ENCODE peak calls at places on chromosomes 6 and 20, in four cellular contexts. One of them, this sample, is unnamed.

GRCh38 chr20:40966103-40966502 is 62.5 kb upstream of the TOP1 start:
- DNase-seq in neural progenitor cell: peak
- DNase-seq in GM23248: no peak
- DNase-seq in hepatocyte: no peak
- DNase-seq in this sample: peak

GRCh38 chr20:37145014-37145413 is 34.1 kb upstream of the RPN2 start:
- DNase-seq in neural progenitor cell: no peak
- DNase-seq in GM23248: no peak
- DNase-seq in hepatocyte: no peak
- DNase-seq in this sample: no peak

GRCh38 chr6:3090013-3090412 is 21.7 kb downstream of the RIPK1 start:
- DNase-seq in neural progenitor cell: no peak
- DNase-seq in GM23248: peak
- DNase-seq in hepatocyte: no peak
- DNase-seq in this sample: no peak

GRCh38 chr6:7468382-7469081 is 72.9 kb upstream of the DSP start:
- DNase-seq in neural progenitor cell: no peak
- DNase-seq in GM23248: peak
- DNase-seq in hepatocyte: peak
- DNase-seq in this sample: no peak

GRCh38 chr20:36167826-36168634 is 13.5 kb downstream of the EPB41L1 start:
- DNase-seq in neural progenitor cell: no peak
- DNase-seq in GM23248: peak
- DNase-seq in hepatocyte: no peak
- DNase-seq in this sample: no peak

GRCh38 chr6:26372308-26373144 is 7.5 kb downstream of the BTN3A2 start:
- DNase-seq in neural progenitor cell: no peak
- DNase-seq in GM23248: no peak
- DNase-seq in hepatocyte: no peak
- DNase-seq in this sample: no peak

GRCh38 chr6:132264101-132264500 is 137.2 kb downstream of the MOXD1 start:
- DNase-seq in neural progenitor cell: no peak
- DNase-seq in GM23248: no peak
- DNase-seq in hepatocyte: no peak
- DNase-seq in this sample: no peak

GRCh38 chr6:137160763-137161162 is 12.7 kb downstream of the IL22RA2 start:
- DNase-seq in neural progenitor cell: no peak
- DNase-seq in GM23248: peak
- DNase-seq in hepatocyte: no peak
- DNase-seq in this sample: no peak

GRCh38 chr20:54464003-54464402 is 11.4 kb upstream of the DOK5 start:
- DNase-seq in neural progenitor cell: no peak
- DNase-seq in GM23248: no peak
- DNase-seq in hepatocyte: no peak
- DNase-seq in this sample: no peak

GRCh38 chr20:19750907-19751636 is 7.0 kb upstream of the RIN2 start:
- DNase-seq in neural progenitor cell: no peak
- DNase-seq in GM23248: no peak
- DNase-seq in hepatocyte: peak
- DNase-seq in this sample: no peak

GRCh38 chr20:58613061-58613854 is 37.8 kb upstream of the STX16 start:
- DNase-seq in neural progenitor cell: no peak
- DNase-seq in GM23248: no peak
- DNase-seq in hepatocyte: no peak
- DNase-seq in this sample: no peak

GRCh38 chr6:21273451-21273850 is 320.1 kb upstream of the SOX4 start:
- DNase-seq in neural progenitor cell: no peak
- DNase-seq in GM23248: no peak
- DNase-seq in hepatocyte: no peak
- DNase-seq in this sample: no peak

GRCh38 chr6:26575494-26575939 is 21.2 kb upstream of the ABT1 start:
- DNase-seq in neural progenitor cell: peak
- DNase-seq in GM23248: no peak
- DNase-seq in hepatocyte: no peak
- DNase-seq in this sample: no peak

GRCh38 chr6:27293436-27294152 is 18.5 kb downstream of the POM121L2 start:
- DNase-seq in neural progenitor cell: peak
- DNase-seq in GM23248: peak
- DNase-seq in hepatocyte: peak
- DNase-seq in this sample: no peak

GRCh38 chr20:33148040-33148439 is 19.9 kb upstream of the BPIFA2 start:
- DNase-seq in neural progenitor cell: no peak
- DNase-seq in GM23248: no peak
- DNase-seq in hepatocyte: no peak
- DNase-seq in this sample: no peak

GRCh38 chr6:131250121-131250520 is 114.9 kb downstream of the AKAP7 start:
- DNase-seq in neural progenitor cell: peak
- DNase-seq in GM23248: peak
- DNase-seq in hepatocyte: peak
- DNase-seq in this sample: peak

DNA sequence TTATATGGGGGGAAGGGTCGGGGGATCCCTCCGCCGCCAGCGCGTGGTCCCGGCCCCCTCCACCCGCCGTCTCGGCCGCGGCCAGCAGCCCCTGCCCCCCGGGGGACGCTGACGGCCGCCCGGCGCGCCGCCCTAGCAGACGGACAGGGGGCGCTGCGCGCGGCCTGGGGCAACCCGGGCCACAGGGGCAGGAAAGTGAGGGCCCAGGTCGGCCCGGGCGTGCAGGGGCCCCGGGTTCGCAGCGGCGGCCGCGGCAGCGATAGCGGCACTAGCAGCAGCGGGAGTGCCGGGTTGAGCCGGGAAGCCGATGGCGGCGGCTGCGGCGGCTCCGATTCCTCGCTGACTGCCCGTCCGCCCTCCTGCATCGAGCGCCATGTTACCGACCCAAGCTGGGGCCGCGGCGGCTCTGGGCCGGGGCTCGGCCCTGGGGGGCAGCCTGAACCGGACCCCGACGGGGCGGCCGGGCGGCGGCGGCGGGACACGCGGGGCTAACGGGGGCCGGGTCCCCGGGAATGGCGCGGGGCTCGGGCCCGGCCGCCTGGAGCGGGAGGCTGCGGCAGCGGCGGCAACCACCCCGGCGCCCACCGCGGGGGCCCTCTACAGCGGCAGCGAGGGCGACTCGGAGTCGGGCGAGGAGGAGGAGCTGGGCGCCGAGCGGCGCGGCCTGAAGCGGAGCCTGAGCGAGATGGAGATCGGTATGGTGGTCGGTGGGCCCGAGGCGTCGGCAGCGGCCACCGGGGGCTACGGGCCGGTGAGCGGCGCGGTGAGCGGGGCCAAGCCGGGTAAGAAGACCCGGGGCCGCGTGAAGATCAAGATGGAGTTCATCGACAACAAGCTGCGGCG is 436 bp downstream of the SRF start:
- DNase-seq in neural progenitor cell: peak
- DNase-seq in GM23248: peak
- DNase-seq in hepatocyte: peak
- DNase-seq in this sample: peak
- TF ChIP-seq EZH2phosphoT487 in neural progenitor cell: no peak
- TF ChIP-seq EZH2phosphoT487 in GM23248: no peak
- TF ChIP-seq EZH2phosphoT487 in hepatocyte: no peak
- TF ChIP-seq EZH2phosphoT487 in this sample: no peak

GRCh38 chr6:15882915-15883314 is 220.1 kb upstream of the DTNBP1 start:
- DNase-seq in neural progenitor cell: no peak
- DNase-seq in GM23248: no peak
- DNase-seq in hepatocyte: no peak
- DNase-seq in this sample: no peak
- TF ChIP-seq EZH2phosphoT487 in neural progenitor cell: no peak
- TF ChIP-seq EZH2phosphoT487 in GM23248: no peak
- TF ChIP-seq EZH2phosphoT487 in hepatocyte: no peak
- TF ChIP-seq EZH2phosphoT487 in this sample: no peak

GRCh38 chr6:166806962-166807757 is 149.2 kb downstream of the RNASET2 start:
- DNase-seq in neural progenitor cell: no peak
- DNase-seq in GM23248: no peak
- DNase-seq in hepatocyte: no peak
- DNase-seq in this sample: no peak

GRCh38 chr6:166806217-166806838 is 150.0 kb downstream of the RNASET2 start:
- DNase-seq in neural progenitor cell: no peak
- DNase-seq in GM23248: no peak
- DNase-seq in hepatocyte: no peak
- DNase-seq in this sample: no peak

GRCh38 chr6:166813461-166813860 is 142.9 kb downstream of the RNASET2 start:
- DNase-seq in neural progenitor cell: no peak
- DNase-seq in GM23248: no peak
- DNase-seq in hepatocyte: no peak
- DNase-seq in this sample: no peak

GRCh38 chr6:166810864-166811263 is 145.5 kb downstream of the RNASET2 start:
- DNase-seq in neural progenitor cell: no peak
- DNase-seq in GM23248: no peak
- DNase-seq in hepatocyte: no peak
- DNase-seq in this sample: no peak

DNA sequence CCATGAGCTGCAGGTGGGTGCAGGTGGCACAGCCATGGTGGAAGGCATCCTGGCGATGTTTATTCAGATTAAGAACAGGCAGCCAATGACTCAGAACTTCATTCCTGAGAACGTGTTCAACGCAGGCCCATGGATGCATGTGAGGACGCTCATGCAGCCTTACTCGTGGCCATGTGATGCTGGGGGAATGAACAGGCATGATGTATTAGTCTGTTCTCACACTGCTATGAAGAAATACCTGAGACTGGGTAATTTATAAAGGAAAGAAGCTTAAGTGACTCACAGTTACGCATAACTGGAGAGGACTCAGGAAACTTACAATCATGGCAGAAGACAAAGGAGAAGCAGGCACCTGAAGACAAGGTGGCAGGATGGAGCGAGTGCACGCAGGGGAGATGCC is 146.6 kb downstream of the RNASET2 start:
- DNase-seq in neural progenitor cell: no peak
- DNase-seq in GM23248: no peak
- DNase-seq in hepatocyte: no peak
- DNase-seq in this sample: no peak
- TF ChIP-seq EZH2phosphoT487 in neural progenitor cell: no peak
- TF ChIP-seq EZH2phosphoT487 in GM23248: no peak
- TF ChIP-seq EZH2phosphoT487 in hepatocyte: no peak
- TF ChIP-seq EZH2phosphoT487 in this sample: no peak

DNA sequence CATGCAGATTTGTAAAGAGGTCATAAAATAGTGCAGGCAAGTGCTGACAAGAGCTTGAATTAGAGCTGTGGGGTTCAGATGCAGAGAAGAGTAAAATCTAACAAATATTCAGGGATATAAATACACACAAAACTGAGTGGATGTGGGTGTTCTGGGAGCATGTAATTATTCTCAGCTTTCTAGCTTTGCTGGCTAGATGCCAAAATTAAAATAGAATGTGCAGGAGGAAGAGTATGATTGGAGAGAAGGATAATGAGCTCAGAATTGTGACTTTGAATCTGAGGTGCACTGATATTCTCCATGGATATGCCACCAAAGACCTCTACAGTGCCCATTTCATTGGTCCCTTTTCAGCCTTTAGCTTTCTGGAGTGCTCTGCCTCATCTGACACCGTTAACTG is 291.9 kb upstream of the SGK1 start:
- DNase-seq in neural progenitor cell: no peak
- DNase-seq in GM23248: no peak
- DNase-seq in hepatocyte: no peak
- DNase-seq in this sample: no peak
- TF ChIP-seq EZH2phosphoT487 in neural progenitor cell: no peak
- TF ChIP-seq EZH2phosphoT487 in GM23248: no peak
- TF ChIP-seq EZH2phosphoT487 in hepatocyte: no peak
- TF ChIP-seq EZH2phosphoT487 in this sample: no peak

GRCh38 chr6:84791233-84791632 is 26.8 kb upstream of the TBX18 start:
- DNase-seq in neural progenitor cell: no peak
- DNase-seq in GM23248: peak
- DNase-seq in hepatocyte: no peak
- DNase-seq in this sample: no peak
- TF ChIP-seq EZH2phosphoT487 in neural progenitor cell: no peak
- TF ChIP-seq EZH2phosphoT487 in GM23248: no peak
- TF ChIP-seq EZH2phosphoT487 in hepatocyte: no peak
- TF ChIP-seq EZH2phosphoT487 in this sample: no peak

GRCh38 chr6:142374965-142375733 is 73.3 kb downstream of the ADGRG6 start:
- DNase-seq in neural progenitor cell: no peak
- DNase-seq in GM23248: peak
- DNase-seq in hepatocyte: peak
- DNase-seq in this sample: no peak
- TF ChIP-seq EZH2phosphoT487 in neural progenitor cell: no peak
- TF ChIP-seq EZH2phosphoT487 in GM23248: no peak
- TF ChIP-seq EZH2phosphoT487 in hepatocyte: no peak
- TF ChIP-seq EZH2phosphoT487 in this sample: no peak

DNA sequence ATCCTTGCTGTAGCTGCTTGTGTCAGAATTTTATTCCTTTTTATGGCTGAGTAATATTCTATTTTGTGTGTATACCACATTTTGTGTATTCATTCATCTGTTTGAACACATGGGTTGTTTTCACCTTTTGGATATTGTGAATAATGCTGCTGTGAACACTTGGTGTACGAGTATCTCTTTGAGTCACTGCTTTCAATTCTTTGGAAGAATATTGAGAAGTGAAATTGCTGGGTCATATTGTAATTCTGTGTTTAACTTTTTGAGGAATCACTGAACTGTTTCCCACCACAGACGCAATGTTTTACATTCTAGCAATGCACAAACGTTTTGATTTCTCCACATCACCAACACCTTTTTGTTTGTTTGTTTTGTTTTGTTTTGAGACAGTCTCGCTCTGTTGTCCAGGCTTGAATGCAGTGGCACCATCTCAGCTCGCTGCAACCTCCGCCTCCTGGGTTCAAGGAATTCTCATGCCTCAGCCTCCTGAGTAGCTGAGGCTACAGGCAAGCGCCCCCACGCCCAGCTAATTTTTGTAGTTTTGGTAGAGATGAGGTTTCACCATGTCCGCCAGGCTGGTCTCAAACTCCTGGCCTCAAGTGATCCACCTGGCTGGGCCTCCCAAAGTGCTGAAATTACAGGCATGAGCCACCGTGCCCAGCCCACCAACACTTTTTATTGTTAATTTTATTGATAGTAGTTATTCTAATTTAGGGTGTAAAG is 21.7 kb downstream of the CPXM1 start:
- DNase-seq in neural progenitor cell: no peak
- DNase-seq in GM23248: no peak
- DNase-seq in hepatocyte: no peak
- DNase-seq in this sample: no peak
- TF ChIP-seq EZH2phosphoT487 in neural progenitor cell: no peak
- TF ChIP-seq EZH2phosphoT487 in GM23248: no peak
- TF ChIP-seq EZH2phosphoT487 in hepatocyte: no peak
- TF ChIP-seq EZH2phosphoT487 in this sample: no peak

GRCh38 chr6:164345340-164345739 is 930.8 kb downstream of the QKI start:
- DNase-seq in neural progenitor cell: no peak
- DNase-seq in GM23248: no peak
- DNase-seq in hepatocyte: no peak
- DNase-seq in this sample: no peak
- TF ChIP-seq EZH2phosphoT487 in neural progenitor cell: no peak
- TF ChIP-seq EZH2phosphoT487 in GM23248: no peak
- TF ChIP-seq EZH2phosphoT487 in hepatocyte: no peak
- TF ChIP-seq EZH2phosphoT487 in this sample: no peak

DNA sequence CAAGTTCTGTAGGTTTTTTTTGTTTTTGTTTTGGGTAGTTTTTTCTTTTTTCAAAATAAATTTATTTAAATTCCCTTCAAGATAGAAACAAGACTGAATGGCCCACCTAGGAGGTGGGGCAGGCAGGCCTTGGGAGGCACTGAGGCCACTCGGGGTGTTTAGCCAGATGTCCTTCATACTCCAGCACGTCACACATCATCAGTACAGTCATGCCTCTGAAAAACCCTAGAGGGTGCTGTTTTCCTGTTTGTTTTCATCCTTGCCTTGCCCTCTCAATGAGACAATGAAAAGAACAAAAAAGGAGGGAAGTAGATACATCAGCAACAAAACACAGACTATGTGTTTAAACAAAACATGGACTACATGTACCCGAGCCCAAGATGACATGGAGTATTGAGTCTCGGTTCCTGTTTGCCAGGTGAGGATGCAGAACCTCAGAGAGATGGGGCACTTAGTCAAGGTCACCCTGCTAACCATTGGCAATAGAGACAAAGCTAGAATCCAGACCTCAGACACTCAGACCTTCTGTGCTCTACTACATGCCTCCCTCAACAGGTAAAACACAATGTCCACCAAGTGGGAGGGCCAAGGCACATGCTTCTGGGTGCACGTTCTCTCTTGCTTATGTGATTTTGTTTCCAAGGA is 26.8 kb upstream of the CLIC5 start:
- DNase-seq in neural progenitor cell: peak
- DNase-seq in GM23248: peak
- DNase-seq in hepatocyte: peak
- DNase-seq in this sample: peak
- TF ChIP-seq EZH2phosphoT487 in neural progenitor cell: no peak
- TF ChIP-seq EZH2phosphoT487 in GM23248: no peak
- TF ChIP-seq EZH2phosphoT487 in hepatocyte: no peak
- TF ChIP-seq EZH2phosphoT487 in this sample: no peak

This sample was measured in OCI-LY7.